ENCODE peak calls at places on chromosomes 6 and 20, in six cellular contexts. S is skeletal muscle cell; E is Peyer's patch; Y is fibroblast of lung; C is activated CD4-positive, alpha-beta T cell treated with anti-CD3 and anti-CD28 coated beads, Interleukin-2, amount 50 U/mL, for 1 hour; P is progenitor cell of endocrine pancreas. W is an unnamed sample.

GRCh38 chr20:17227669-17228623 is 1.1 kb downstream of the PCSK2 start:
- DNase-seq in E (no peak), P (peak), S (no peak), C (no peak), Y (peak), W (peak)

GRCh38 chr6:168072266-168072665 is 6.7 kb downstream of the FRMD1 start:
- DNase-seq in S (no peak), E (no peak), P (no peak), Y (no peak), C (no peak), W (no peak)

GRCh38 chr6:48151142-48151541 is 40.1 kb upstream of the PTCHD4 start:
- DNase-seq in C (no peak), P (no peak), S (peak), E (no peak), Y (peak), W (no peak)

GRCh38 chr6:138031850-138032249 is 75.4 kb downstream of the PERP start:
- DNase-seq in S (no peak), C (no peak), P (no peak), Y (peak), E (no peak), W (no peak)

GRCh38 chr6:20953019-20953418 is 418.8 kb downstream of the CDKAL1 start:
- DNase-seq in E (no peak), C (no peak), P (no peak), S (no peak), Y (no peak), W (peak)

GRCh38 chr6:150004101-150004782 is 21.1 kb downstream of the RAET1L start:
- DNase-seq in Y (no peak), S (no peak), C (peak), E (peak), P (no peak), W (no peak)

GRCh38 chr6:151036869-151037680 is 171.6 kb downstream of the MTHFD1L start:
- DNase-seq in P (no peak), S (no peak), E (no peak), Y (peak), C (no peak), W (no peak)

GRCh38 chr20:38134427-38135281 is 30.4 kb downstream of the TGM2 start:
- DNase-seq in P (no peak), Y (peak), S (no peak), E (no peak), C (no peak), W (no peak)

GRCh38 chr6:343226-343935 is 48.2 kb upstream of the IRF4 start:
- DNase-seq in S (no peak), C (no peak), E (no peak), P (no peak), Y (no peak), W (no peak)

W was measured in ACHN.